ENCODE peak calls at places on chromosome 20, in six cellular contexts. X is BJ, Z is mesothelial cell of epicardium, L is AG04449, E is IMR-90, G is progenitor cell of endocrine pancreas. A is an unnamed sample.

GRCh38 chr20:48903705-48904104 is 17.8 kb upstream of the ARFGEF2 start:
- DNase-seq in X (no peak), Z (no peak), L (no peak), E (no peak), G (no peak), A (no peak)

GRCh38 chr20:19823971-19824370 is 65.9 kb downstream of the RIN2 start:
- DNase-seq in X (no peak), Z (no peak), L (no peak), E (no peak), G (no peak), A (no peak)

GRCh38 chr20:25042531-25043498 is 15.1 kb downstream of the ACSS1 start:
- DNase-seq in X (no peak), Z (no peak), L (no peak), E (no peak), G (no peak), A (no peak)

GRCh38 chr20:9211016-9211760 is 142.3 kb downstream of the PLCB4 start:
- DNase-seq in X (no peak), Z (no peak), L (no peak), E (no peak), G (no peak), A (no peak)

GRCh38 chr20:7667194-7667593 is 273.1 kb downstream of the HAO1 start:
- DNase-seq in X (no peak), Z (no peak), L (no peak), E (no peak), G (no peak), A (no peak)

GRCh38 chr20:35541118-35541782 is 628 bp upstream of the ERGIC3 start:
- DNase-seq in X (no peak), Z (no peak), L (no peak), E (no peak), G (no peak), A (no peak)

GRCh38 chr20:36408219-36408618 is 102.1 kb downstream of the DLGAP4 start:
- DNase-seq in X (no peak), Z (no peak), L (no peak), E (peak), G (no peak), A (no peak)

GRCh38 chr20:35404614-35405259 is 7.0 kb downstream of the UQCC1 start:
- DNase-seq in X (no peak), Z (no peak), L (no peak), E (no peak), G (no peak), A (no peak)

GRCh38 chr20:50532231-50532630 is 22.0 kb downstream of the PTPN1 start:
- DNase-seq in X (no peak), Z (no peak), L (no peak), E (no peak), G (no peak), A (no peak)

GRCh38 chr20:59185809-59186208 is 22.2 kb downstream of the ZNF831 start:
- DNase-seq in X (no peak), Z (no peak), L (no peak), E (no peak), G (no peak), A (no peak)

GRCh38 chr20:36202891-36203338 is 33.4 kb upstream of the AAR2 start:
- DNase-seq in X (no peak), Z (peak), L (no peak), E (peak), G (peak), A (peak)

GRCh38 chr20:45768479-45768878 is 23.2 kb downstream of the WFDC3 start:
- DNase-seq in X (no peak), Z (no peak), L (no peak), E (no peak), G (no peak), A (no peak)

GRCh38 chr20:40257763-40258162 is 431.3 kb downstream of the MAFB start:
- DNase-seq in X (no peak), Z (no peak), L (no peak), E (no peak), G (no peak), A (no peak)

GRCh38 chr20:40258931-40259330 is 430.1 kb downstream of the MAFB start:
- DNase-seq in X (no peak), Z (no peak), L (no peak), E (no peak), G (no peak), A (no peak)

GRCh38 chr20:40251284-40251932 is 437.6 kb downstream of the MAFB start:
- DNase-seq in X (no peak), Z (no peak), L (no peak), E (peak), G (no peak), A (peak)

GRCh38 chr20:40254023-40254772 is 434.8 kb downstream of the MAFB start:
- DNase-seq in X (no peak), Z (no peak), L (no peak), E (no peak), G (no peak), A (no peak)

DNA sequence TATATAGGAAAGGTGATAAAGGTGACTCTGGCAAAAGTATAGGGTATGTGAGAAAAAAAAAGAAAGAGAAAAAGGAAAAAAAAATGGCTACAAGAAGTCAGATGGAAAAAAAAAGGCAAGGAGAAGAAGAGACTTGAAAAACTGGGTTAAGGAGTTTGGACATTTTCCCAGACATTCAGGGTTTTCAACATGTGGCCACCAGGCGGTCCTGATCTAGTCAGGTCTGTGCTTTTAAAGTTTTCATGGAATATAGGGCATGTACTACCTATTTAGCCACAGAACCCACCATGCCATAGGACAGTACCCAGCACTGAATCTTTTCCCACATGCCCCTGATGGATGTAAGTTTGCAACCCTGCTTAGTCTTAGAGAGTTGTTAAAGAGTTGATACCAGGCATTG is 433.7 kb downstream of the MAFB start:
- DNase-seq in X (no peak), Z (no peak), L (no peak), E (no peak), G (no peak), A (no peak)
- TF ChIP-seq CTCF in X (no peak), Z (peak), L (no peak), E (no peak), G (peak), A (peak)

GRCh38 chr20:44648068-44648467 is 3.4 kb downstream of the ADA start:
- DNase-seq in X (no peak), Z (no peak), L (no peak), E (no peak), G (no peak), A (no peak)
- TF ChIP-seq CTCF in X (no peak), Z (no peak), L (no peak), E (no peak), G (no peak), A (no peak)

DNA sequence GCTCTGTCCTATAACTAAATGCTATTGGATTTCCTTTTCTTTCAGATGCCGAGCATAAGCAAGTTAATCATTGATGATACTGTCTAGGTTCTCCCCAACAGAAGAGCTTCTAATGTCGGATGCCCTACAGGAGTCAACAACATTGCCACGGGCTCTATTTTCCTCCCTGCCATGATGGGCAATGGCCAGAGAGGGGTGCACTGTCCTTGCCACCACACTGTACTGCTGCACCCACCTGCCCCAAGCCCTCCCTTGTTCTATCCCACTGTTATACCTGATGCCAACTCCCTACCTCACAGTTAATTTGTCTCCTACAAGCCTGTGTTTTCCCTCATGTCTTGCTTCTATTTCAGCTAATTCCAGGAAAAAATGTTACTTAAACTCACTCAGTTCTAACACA is 773.6 kb upstream of the CHD6 start:
- DNase-seq in X (no peak), Z (no peak), L (no peak), E (no peak), G (no peak), A (no peak)
- TF ChIP-seq CTCF in X (no peak), Z (no peak), L (no peak), E (no peak), G (no peak), A (no peak)

GRCh38 chr20:3839328-3839727 is 7.3 kb upstream of the MAVS start:
- DNase-seq in X (no peak), Z (no peak), L (no peak), E (no peak), G (no peak), A (no peak)
- TF ChIP-seq CTCF in X (no peak), Z (no peak), L (no peak), E (no peak), G (no peak), A (no peak)

GRCh38 chr20:38113401-38114325 is 51.4 kb downstream of the TGM2 start:
- DNase-seq in X (no peak), Z (no peak), L (no peak), E (no peak), G (no peak), A (no peak)
- TF ChIP-seq CTCF in X (peak), Z (no peak), L (peak), E (peak), G (peak), A (peak)